ENCODE peak calls at places on chromosomes 12 and 14, in eight cellular contexts. One of them, this sample, is unnamed. For H3K27me3 and H3K4me1, the result is how much of the 10 kb centered on the place peaks cover.

GRCh38 chr12:96445743-96446655 is 43.4 kb upstream of the CFAP54 start:
- DNase-seq in suprapubic skin: no peak
- DNase-seq in CD4-positive, alpha-beta memory T cell: peak
- DNase-seq in DND-41: peak
- DNase-seq in heart left ventricle: peak
- DNase-seq in left ventricle myocardium inferior: no peak
- DNase-seq in left lung: no peak
- DNase-seq in tibial artery: no peak
- DNase-seq in this sample: no peak

GRCh38 chr12:42742691-42743090 is 153.1 kb upstream of the PRICKLE1 start:
- DNase-seq in suprapubic skin: no peak
- DNase-seq in CD4-positive, alpha-beta memory T cell: no peak
- DNase-seq in DND-41: no peak
- DNase-seq in heart left ventricle: no peak
- DNase-seq in left ventricle myocardium inferior: no peak
- DNase-seq in left lung: no peak
- DNase-seq in tibial artery: no peak
- DNase-seq in this sample: no peak

GRCh38 chr12:96473394-96474093 is 15.8 kb upstream of the CFAP54 start:
- DNase-seq in suprapubic skin: no peak
- DNase-seq in CD4-positive, alpha-beta memory T cell: no peak
- DNase-seq in DND-41: no peak
- DNase-seq in heart left ventricle: no peak
- DNase-seq in left ventricle myocardium inferior: no peak
- DNase-seq in left lung: no peak
- DNase-seq in tibial artery: no peak
- DNase-seq in this sample: no peak

GRCh38 chr12:72346331-72346944 is 74.3 kb downstream of the TRHDE start:
- DNase-seq in suprapubic skin: no peak
- DNase-seq in CD4-positive, alpha-beta memory T cell: no peak
- DNase-seq in DND-41: peak
- DNase-seq in heart left ventricle: peak
- DNase-seq in left ventricle myocardium inferior: no peak
- DNase-seq in left lung: no peak
- DNase-seq in tibial artery: peak
- DNase-seq in this sample: no peak

GRCh38 chr12:46717159-46717558 is 108.6 kb downstream of the SLC38A4 start:
- DNase-seq in suprapubic skin: no peak
- DNase-seq in CD4-positive, alpha-beta memory T cell: no peak
- DNase-seq in DND-41: no peak
- DNase-seq in heart left ventricle: no peak
- DNase-seq in left ventricle myocardium inferior: no peak
- DNase-seq in left lung: no peak
- DNase-seq in tibial artery: no peak
- DNase-seq in this sample: no peak

GRCh38 chr14:64706552-64707193 is 2.4 kb downstream of the PLEKHG3 start:
- DNase-seq in suprapubic skin: peak
- DNase-seq in CD4-positive, alpha-beta memory T cell: no peak
- DNase-seq in DND-41: no peak
- DNase-seq in heart left ventricle: peak
- DNase-seq in left ventricle myocardium inferior: no peak
- DNase-seq in left lung: peak
- DNase-seq in tibial artery: peak
- DNase-seq in this sample: peak

GRCh38 chr14:90732142-90732541 is 84.1 kb downstream of the TTC7B start:
- DNase-seq in suprapubic skin: no peak
- DNase-seq in CD4-positive, alpha-beta memory T cell: no peak
- DNase-seq in DND-41: no peak
- DNase-seq in heart left ventricle: no peak
- DNase-seq in left ventricle myocardium inferior: no peak
- DNase-seq in left lung: no peak
- DNase-seq in tibial artery: no peak
- DNase-seq in this sample: no peak

GRCh38 chr12:122948605-122949004 is 17.7 kb downstream of the ABCB9 start:
- DNase-seq in suprapubic skin: no peak
- DNase-seq in CD4-positive, alpha-beta memory T cell: no peak
- DNase-seq in DND-41: no peak
- DNase-seq in heart left ventricle: no peak
- DNase-seq in left ventricle myocardium inferior: no peak
- DNase-seq in left lung: peak
- DNase-seq in tibial artery: no peak
- DNase-seq in this sample: no peak

GRCh38 chr12:6866920-6867406 is 368 bp upstream of the TPI1 start:
- DNase-seq in suprapubic skin: no peak
- DNase-seq in CD4-positive, alpha-beta memory T cell: peak
- DNase-seq in DND-41: no peak
- DNase-seq in heart left ventricle: no peak
- DNase-seq in left ventricle myocardium inferior: no peak
- DNase-seq in left lung: no peak
- DNase-seq in tibial artery: no peak
- DNase-seq in this sample: no peak

GRCh38 chr12:23722655-23723054 is 226.8 kb downstream of the SOX5 start:
- DNase-seq in suprapubic skin: no peak
- DNase-seq in CD4-positive, alpha-beta memory T cell: no peak
- DNase-seq in DND-41: no peak
- DNase-seq in heart left ventricle: no peak
- DNase-seq in left ventricle myocardium inferior: no peak
- DNase-seq in left lung: no peak
- DNase-seq in tibial artery: no peak
- DNase-seq in this sample: no peak

GRCh38 chr14:78611796-78612571 is 441.8 kb downstream of the NRXN3 start:
- DNase-seq in suprapubic skin: no peak
- DNase-seq in CD4-positive, alpha-beta memory T cell: no peak
- DNase-seq in DND-41: no peak
- DNase-seq in heart left ventricle: no peak
- DNase-seq in left ventricle myocardium inferior: no peak
- DNase-seq in left lung: no peak
- DNase-seq in tibial artery: no peak
- DNase-seq in this sample: no peak

GRCh38 chr12:121798807-121799174 is 5.0 kb upstream of the SETD1B start:
- DNase-seq in suprapubic skin: no peak
- DNase-seq in CD4-positive, alpha-beta memory T cell: no peak
- DNase-seq in DND-41: no peak
- DNase-seq in heart left ventricle: no peak
- DNase-seq in left ventricle myocardium inferior: no peak
- DNase-seq in left lung: no peak
- DNase-seq in tibial artery: no peak
- DNase-seq in this sample: no peak

GRCh38 chr12:105740337-105740736 is 398.4 kb downstream of the NUAK1 start:
- DNase-seq in suprapubic skin: no peak
- DNase-seq in CD4-positive, alpha-beta memory T cell: no peak
- DNase-seq in DND-41: no peak
- DNase-seq in heart left ventricle: no peak
- DNase-seq in left ventricle myocardium inferior: no peak
- DNase-seq in left lung: no peak
- DNase-seq in tibial artery: no peak
- DNase-seq in this sample: no peak

GRCh38 chr14:34935552-34935951 is 47.2 kb upstream of the SRP54 start:
- DNase-seq in suprapubic skin: no peak
- DNase-seq in CD4-positive, alpha-beta memory T cell: no peak
- DNase-seq in DND-41: no peak
- DNase-seq in heart left ventricle: no peak
- DNase-seq in left ventricle myocardium inferior: no peak
- DNase-seq in left lung: no peak
- DNase-seq in tibial artery: no peak
- DNase-seq in this sample: no peak

GRCh38 chr12:39426636-39427245 is 16.2 kb downstream of the KIF21A start:
- DNase-seq in suprapubic skin: no peak
- DNase-seq in CD4-positive, alpha-beta memory T cell: no peak
- DNase-seq in DND-41: no peak
- DNase-seq in heart left ventricle: no peak
- DNase-seq in left ventricle myocardium inferior: no peak
- DNase-seq in left lung: no peak
- DNase-seq in tibial artery: no peak
- DNase-seq in this sample: peak

GRCh38 chr12:111093428-111094142 is 173.2 kb upstream of the MYL2 start:
- DNase-seq in suprapubic skin: no peak
- DNase-seq in CD4-positive, alpha-beta memory T cell: peak
- DNase-seq in DND-41: peak
- DNase-seq in heart left ventricle: no peak
- DNase-seq in left ventricle myocardium inferior: no peak
- DNase-seq in left lung: no peak
- DNase-seq in tibial artery: no peak
- DNase-seq in this sample: no peak

GRCh38 chr14:105367116-105368031 is 31.0 kb upstream of the TEX22 start:
- DNase-seq in suprapubic skin: no peak
- DNase-seq in CD4-positive, alpha-beta memory T cell: no peak
- DNase-seq in DND-41: no peak
- DNase-seq in heart left ventricle: no peak
- DNase-seq in left ventricle myocardium inferior: no peak
- DNase-seq in left lung: peak
- DNase-seq in tibial artery: no peak
- DNase-seq in this sample: no peak

GRCh38 chr14:67491741-67492504 is 3.4 kb upstream of the TMEM229B start:
- DNase-seq in suprapubic skin: no peak
- DNase-seq in CD4-positive, alpha-beta memory T cell: no peak
- DNase-seq in DND-41: no peak
- DNase-seq in heart left ventricle: no peak
- DNase-seq in left ventricle myocardium inferior: peak
- DNase-seq in left lung: no peak
- DNase-seq in tibial artery: no peak
- DNase-seq in this sample: no peak

DNA sequence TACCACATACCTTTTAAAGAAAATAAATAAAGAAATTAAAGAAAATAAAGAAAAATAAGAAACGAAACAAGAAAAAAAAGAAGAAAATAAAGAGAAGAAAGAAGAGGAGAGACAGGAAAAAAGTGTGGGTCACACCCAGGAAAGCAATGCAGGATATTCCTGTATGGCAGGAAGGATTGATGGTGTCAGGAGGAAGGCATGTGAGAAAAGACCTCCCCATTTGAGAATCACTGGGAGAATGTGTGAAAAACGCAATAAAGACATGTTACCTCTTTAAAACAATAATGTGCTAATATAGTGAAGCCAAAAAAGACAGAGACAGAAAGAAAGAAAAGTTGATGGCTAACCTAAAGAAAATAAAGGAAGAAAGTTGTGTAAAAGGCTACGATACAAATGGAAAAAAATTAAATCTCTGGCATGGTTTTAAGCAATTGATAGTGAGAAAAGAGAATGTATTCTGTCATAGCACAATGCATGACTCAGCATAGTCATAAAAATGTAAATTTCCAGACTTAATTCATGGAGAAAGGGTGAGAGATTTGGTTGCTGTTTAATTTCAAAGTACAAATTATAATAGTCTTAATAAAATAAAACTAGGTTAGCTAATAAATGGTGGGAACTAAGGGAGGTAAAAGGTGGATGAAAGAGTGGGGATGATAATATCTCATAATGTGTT is 24.3 kb upstream of the FOXG1 start:
- DNase-seq in suprapubic skin: no peak
- DNase-seq in CD4-positive, alpha-beta memory T cell: no peak
- DNase-seq in DND-41: no peak
- DNase-seq in heart left ventricle: no peak
- DNase-seq in left ventricle myocardium inferior: no peak
- DNase-seq in left lung: no peak
- DNase-seq in tibial artery: no peak
- DNase-seq in this sample: no peak
- H3K27me3 ChIP-seq in suprapubic skin: under half
- H3K27me3 ChIP-seq in CD4-positive, alpha-beta memory T cell: under half
- H3K27me3 ChIP-seq in DND-41: under half
- H3K27me3 ChIP-seq in heart left ventricle: under half
- H3K27me3 ChIP-seq in left ventricle myocardium inferior: under half
- H3K27me3 ChIP-seq in left lung: under half
- H3K27me3 ChIP-seq in tibial artery: under half
- H3K27me3 ChIP-seq in this sample: under half

GRCh38 chr12:108647936-108648287 is 14.2 kb upstream of the SELPLG start:
- DNase-seq in suprapubic skin: peak
- DNase-seq in CD4-positive, alpha-beta memory T cell: no peak
- DNase-seq in DND-41: no peak
- DNase-seq in heart left ventricle: no peak
- DNase-seq in left ventricle myocardium inferior: no peak
- DNase-seq in left lung: no peak
- DNase-seq in tibial artery: no peak
- DNase-seq in this sample: no peak

GRCh38 chr12:108647199-108647935 is 13.7 kb upstream of the SELPLG start:
- DNase-seq in suprapubic skin: no peak
- DNase-seq in CD4-positive, alpha-beta memory T cell: no peak
- DNase-seq in DND-41: no peak
- DNase-seq in heart left ventricle: no peak
- DNase-seq in left ventricle myocardium inferior: no peak
- DNase-seq in left lung: no peak
- DNase-seq in tibial artery: no peak
- DNase-seq in this sample: no peak

GRCh38 chr12:108648371-108648770 is 14.7 kb upstream of the SELPLG start:
- DNase-seq in suprapubic skin: peak
- DNase-seq in CD4-positive, alpha-beta memory T cell: no peak
- DNase-seq in DND-41: no peak
- DNase-seq in heart left ventricle: no peak
- DNase-seq in left ventricle myocardium inferior: no peak
- DNase-seq in left lung: no peak
- DNase-seq in tibial artery: no peak
- DNase-seq in this sample: no peak

GRCh38 chr12:108645686-108646596 is 12.2 kb upstream of the SELPLG start:
- DNase-seq in suprapubic skin: peak
- DNase-seq in CD4-positive, alpha-beta memory T cell: no peak
- DNase-seq in DND-41: no peak
- DNase-seq in heart left ventricle: no peak
- DNase-seq in left ventricle myocardium inferior: no peak
- DNase-seq in left lung: no peak
- DNase-seq in tibial artery: no peak
- DNase-seq in this sample: no peak

GRCh38 chr12:108646597-108647190 is 13.0 kb upstream of the SELPLG start:
- DNase-seq in suprapubic skin: no peak
- DNase-seq in CD4-positive, alpha-beta memory T cell: no peak
- DNase-seq in DND-41: no peak
- DNase-seq in heart left ventricle: no peak
- DNase-seq in left ventricle myocardium inferior: no peak
- DNase-seq in left lung: no peak
- DNase-seq in tibial artery: no peak
- DNase-seq in this sample: no peak
- H3K27ac ChIP-seq in suprapubic skin: no peak
- H3K27ac ChIP-seq in CD4-positive, alpha-beta memory T cell: no peak
- H3K27ac ChIP-seq in DND-41: no peak
- H3K27ac ChIP-seq in heart left ventricle: no peak
- H3K27ac ChIP-seq in left ventricle myocardium inferior: peak
- H3K27ac ChIP-seq in left lung: peak
- H3K27ac ChIP-seq in tibial artery: no peak
- H3K27ac ChIP-seq in this sample: no peak

GRCh38 chr12:130813436-130813835 is 25.6 kb downstream of the STX2 start:
- DNase-seq in suprapubic skin: peak
- DNase-seq in CD4-positive, alpha-beta memory T cell: no peak
- DNase-seq in DND-41: no peak
- DNase-seq in heart left ventricle: no peak
- DNase-seq in left ventricle myocardium inferior: no peak
- DNase-seq in left lung: no peak
- DNase-seq in tibial artery: no peak
- DNase-seq in this sample: no peak
- H3K4me1 ChIP-seq in suprapubic skin: under half
- H3K4me1 ChIP-seq in CD4-positive, alpha-beta memory T cell: under half
- H3K4me1 ChIP-seq in DND-41: under half
- H3K4me1 ChIP-seq in heart left ventricle: under half
- H3K4me1 ChIP-seq in left ventricle myocardium inferior: under half
- H3K4me1 ChIP-seq in left lung: under half
- H3K4me1 ChIP-seq in tibial artery: under half
- H3K4me1 ChIP-seq in this sample: under half

DNA sequence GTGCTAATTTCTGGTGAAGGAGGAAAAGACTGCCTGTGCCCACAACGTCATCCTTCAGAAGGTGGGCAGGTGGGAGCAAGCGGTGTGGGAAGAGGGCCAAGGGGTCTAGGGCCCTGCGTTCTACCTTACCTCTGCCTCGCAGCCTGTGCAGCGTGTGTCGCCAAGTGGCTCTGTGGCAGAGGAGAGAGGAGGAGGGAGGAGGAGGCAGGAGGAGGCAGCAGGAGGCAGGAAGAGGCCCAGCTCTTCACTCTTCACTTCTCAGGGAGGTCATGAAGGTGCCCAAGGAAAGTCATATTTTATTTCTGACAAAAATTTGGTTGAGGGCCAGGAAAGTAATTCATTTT is 177.9 kb downstream of the MYRFL start:
- DNase-seq in suprapubic skin: no peak
- DNase-seq in CD4-positive, alpha-beta memory T cell: no peak
- DNase-seq in DND-41: no peak
- DNase-seq in heart left ventricle: no peak
- DNase-seq in left ventricle myocardium inferior: no peak
- DNase-seq in left lung: no peak
- DNase-seq in tibial artery: no peak
- DNase-seq in this sample: no peak
- H3K27me3 ChIP-seq in suprapubic skin: under half
- H3K27me3 ChIP-seq in CD4-positive, alpha-beta memory T cell: under half
- H3K27me3 ChIP-seq in DND-41: under half
- H3K27me3 ChIP-seq in heart left ventricle: under half
- H3K27me3 ChIP-seq in left ventricle myocardium inferior: under half
- H3K27me3 ChIP-seq in left lung: under half
- H3K27me3 ChIP-seq in tibial artery: under half
- H3K27me3 ChIP-seq in this sample: under half

This sample was measured in RWPE2.